ENCODE peak calls at places on chromosomes 11 and 22, in nine cellular contexts. One of them, this sample, is unnamed.

GRCh38 chr22:39090426-39091064 is 6.5 kb upstream of the APOBEC3H start:
- DNase-seq in HuH-7: no peak
- DNase-seq in CD4-positive, alpha-beta T cell: peak
- DNase-seq in Ammon's horn: no peak
- DNase-seq in MG63: peak
- DNase-seq in hepatocyte: no peak
- DNase-seq in type B pancreatic cell: no peak
- DNase-seq in upper lobe of right lung: no peak
- DNase-seq in stimulated activated naive CD4-positive, alpha-beta T cell treated with Interleukin-2 at 50 U/mL for 16 hours: peak
- DNase-seq in this sample: no peak

GRCh38 chr22:21941921-21942320 is 10.7 kb downstream of the PPM1F start:
- DNase-seq in HuH-7: no peak
- DNase-seq in CD4-positive, alpha-beta T cell: no peak
- DNase-seq in Ammon's horn: no peak
- DNase-seq in MG63: no peak
- DNase-seq in hepatocyte: no peak
- DNase-seq in type B pancreatic cell: no peak
- DNase-seq in upper lobe of right lung: no peak
- DNase-seq in stimulated activated naive CD4-positive, alpha-beta T cell treated with Interleukin-2 at 50 U/mL for 16 hours: no peak
- DNase-seq in this sample: no peak

GRCh38 chr11:10550988-10551657 is 10.1 kb upstream of the RNF141 start:
- DNase-seq in HuH-7: no peak
- DNase-seq in CD4-positive, alpha-beta T cell: no peak
- DNase-seq in Ammon's horn: no peak
- DNase-seq in MG63: no peak
- DNase-seq in hepatocyte: no peak
- DNase-seq in type B pancreatic cell: no peak
- DNase-seq in upper lobe of right lung: no peak
- DNase-seq in stimulated activated naive CD4-positive, alpha-beta T cell treated with Interleukin-2 at 50 U/mL for 16 hours: no peak
- DNase-seq in this sample: no peak

GRCh38 chr11:100629671-100630070 is 57.4 kb upstream of the ARHGAP42 start:
- DNase-seq in HuH-7: no peak
- DNase-seq in CD4-positive, alpha-beta T cell: no peak
- DNase-seq in Ammon's horn: no peak
- DNase-seq in MG63: no peak
- DNase-seq in hepatocyte: no peak
- DNase-seq in type B pancreatic cell: no peak
- DNase-seq in upper lobe of right lung: no peak
- DNase-seq in stimulated activated naive CD4-positive, alpha-beta T cell treated with Interleukin-2 at 50 U/mL for 16 hours: no peak
- DNase-seq in this sample: no peak

GRCh38 chr11:112345166-112345565 is 84.5 kb upstream of the PLET1 start:
- DNase-seq in HuH-7: no peak
- DNase-seq in CD4-positive, alpha-beta T cell: no peak
- DNase-seq in Ammon's horn: no peak
- DNase-seq in MG63: no peak
- DNase-seq in hepatocyte: no peak
- DNase-seq in type B pancreatic cell: no peak
- DNase-seq in upper lobe of right lung: no peak
- DNase-seq in stimulated activated naive CD4-positive, alpha-beta T cell treated with Interleukin-2 at 50 U/mL for 16 hours: no peak
- DNase-seq in this sample: no peak

GRCh38 chr11:76783294-76783900 is at the start of gene TSKU:
- DNase-seq in HuH-7: no peak
- DNase-seq in CD4-positive, alpha-beta T cell: no peak
- DNase-seq in Ammon's horn: no peak
- DNase-seq in MG63: no peak
- DNase-seq in hepatocyte: no peak
- DNase-seq in type B pancreatic cell: peak
- DNase-seq in upper lobe of right lung: peak
- DNase-seq in stimulated activated naive CD4-positive, alpha-beta T cell treated with Interleukin-2 at 50 U/mL for 16 hours: no peak
- DNase-seq in this sample: no peak

GRCh38 chr11:128845334-128845780 is 21.7 kb downstream of the KCNJ1 start:
- DNase-seq in HuH-7: no peak
- DNase-seq in CD4-positive, alpha-beta T cell: no peak
- DNase-seq in Ammon's horn: no peak
- DNase-seq in MG63: no peak
- DNase-seq in hepatocyte: no peak
- DNase-seq in type B pancreatic cell: no peak
- DNase-seq in upper lobe of right lung: no peak
- DNase-seq in stimulated activated naive CD4-positive, alpha-beta T cell treated with Interleukin-2 at 50 U/mL for 16 hours: no peak
- DNase-seq in this sample: no peak

GRCh38 chr22:37999640-38000272 is 15.4 kb upstream of the SOX10 start:
- DNase-seq in HuH-7: no peak
- DNase-seq in CD4-positive, alpha-beta T cell: no peak
- DNase-seq in Ammon's horn: peak
- DNase-seq in MG63: peak
- DNase-seq in hepatocyte: no peak
- DNase-seq in type B pancreatic cell: no peak
- DNase-seq in upper lobe of right lung: no peak
- DNase-seq in stimulated activated naive CD4-positive, alpha-beta T cell treated with Interleukin-2 at 50 U/mL for 16 hours: no peak
- DNase-seq in this sample: no peak

GRCh38 chr22:33917744-33918406 is 2.4 kb downstream of the LARGE1 start:
- DNase-seq in HuH-7: peak
- DNase-seq in CD4-positive, alpha-beta T cell: no peak
- DNase-seq in Ammon's horn: peak
- DNase-seq in MG63: no peak
- DNase-seq in hepatocyte: peak
- DNase-seq in type B pancreatic cell: no peak
- DNase-seq in upper lobe of right lung: no peak
- DNase-seq in stimulated activated naive CD4-positive, alpha-beta T cell treated with Interleukin-2 at 50 U/mL for 16 hours: no peak
- DNase-seq in this sample: no peak

GRCh38 chr11:44443836-44444769 is 121.4 kb upstream of the CD82 start:
- DNase-seq in HuH-7: no peak
- DNase-seq in CD4-positive, alpha-beta T cell: no peak
- DNase-seq in Ammon's horn: no peak
- DNase-seq in MG63: no peak
- DNase-seq in hepatocyte: no peak
- DNase-seq in type B pancreatic cell: no peak
- DNase-seq in upper lobe of right lung: no peak
- DNase-seq in stimulated activated naive CD4-positive, alpha-beta T cell treated with Interleukin-2 at 50 U/mL for 16 hours: no peak
- DNase-seq in this sample: no peak

GRCh38 chr11:69167130-69167915 is 11.6 kb downstream of the SMIM38 start:
- DNase-seq in HuH-7: no peak
- DNase-seq in CD4-positive, alpha-beta T cell: no peak
- DNase-seq in Ammon's horn: no peak
- DNase-seq in MG63: peak
- DNase-seq in hepatocyte: no peak
- DNase-seq in type B pancreatic cell: no peak
- DNase-seq in upper lobe of right lung: no peak
- DNase-seq in stimulated activated naive CD4-positive, alpha-beta T cell treated with Interleukin-2 at 50 U/mL for 16 hours: no peak
- DNase-seq in this sample: no peak

GRCh38 chr22:37599161-37599560 is 9.5 kb upstream of the GGA1 start:
- DNase-seq in HuH-7: no peak
- DNase-seq in CD4-positive, alpha-beta T cell: no peak
- DNase-seq in Ammon's horn: no peak
- DNase-seq in MG63: no peak
- DNase-seq in hepatocyte: no peak
- DNase-seq in type B pancreatic cell: no peak
- DNase-seq in upper lobe of right lung: no peak
- DNase-seq in stimulated activated naive CD4-positive, alpha-beta T cell treated with Interleukin-2 at 50 U/mL for 16 hours: no peak
- DNase-seq in this sample: no peak

GRCh38 chr11:62713343-62713742 is 5.9 kb downstream of the GNG3 start:
- DNase-seq in HuH-7: no peak
- DNase-seq in CD4-positive, alpha-beta T cell: no peak
- DNase-seq in Ammon's horn: no peak
- DNase-seq in MG63: no peak
- DNase-seq in hepatocyte: peak
- DNase-seq in type B pancreatic cell: no peak
- DNase-seq in upper lobe of right lung: no peak
- DNase-seq in stimulated activated naive CD4-positive, alpha-beta T cell treated with Interleukin-2 at 50 U/mL for 16 hours: no peak
- DNase-seq in this sample: no peak

GRCh38 chr22:46381142-46381541 is 45.6 kb downstream of the TRMU start:
- DNase-seq in HuH-7: no peak
- DNase-seq in CD4-positive, alpha-beta T cell: no peak
- DNase-seq in Ammon's horn: no peak
- DNase-seq in MG63: peak
- DNase-seq in hepatocyte: no peak
- DNase-seq in type B pancreatic cell: no peak
- DNase-seq in upper lobe of right lung: no peak
- DNase-seq in stimulated activated naive CD4-positive, alpha-beta T cell treated with Interleukin-2 at 50 U/mL for 16 hours: no peak
- DNase-seq in this sample: no peak

GRCh38 chr22:49910229-49911155 is 7.7 kb downstream of the ALG12 start:
- DNase-seq in HuH-7: no peak
- DNase-seq in CD4-positive, alpha-beta T cell: no peak
- DNase-seq in Ammon's horn: no peak
- DNase-seq in MG63: no peak
- DNase-seq in hepatocyte: no peak
- DNase-seq in type B pancreatic cell: no peak
- DNase-seq in upper lobe of right lung: no peak
- DNase-seq in stimulated activated naive CD4-positive, alpha-beta T cell treated with Interleukin-2 at 50 U/mL for 16 hours: no peak
- DNase-seq in this sample: no peak

GRCh38 chr11:76419896-76420295 is 24.9 kb upstream of the EMSY start:
- DNase-seq in HuH-7: peak
- DNase-seq in CD4-positive, alpha-beta T cell: no peak
- DNase-seq in Ammon's horn: no peak
- DNase-seq in MG63: no peak
- DNase-seq in hepatocyte: no peak
- DNase-seq in type B pancreatic cell: no peak
- DNase-seq in upper lobe of right lung: no peak
- DNase-seq in stimulated activated naive CD4-positive, alpha-beta T cell treated with Interleukin-2 at 50 U/mL for 16 hours: no peak
- DNase-seq in this sample: no peak

GRCh38 chr11:70555092-70555491 is 156.8 kb downstream of the CTTN start:
- DNase-seq in HuH-7: no peak
- DNase-seq in CD4-positive, alpha-beta T cell: no peak
- DNase-seq in Ammon's horn: no peak
- DNase-seq in MG63: no peak
- DNase-seq in hepatocyte: no peak
- DNase-seq in type B pancreatic cell: no peak
- DNase-seq in upper lobe of right lung: no peak
- DNase-seq in stimulated activated naive CD4-positive, alpha-beta T cell treated with Interleukin-2 at 50 U/mL for 16 hours: no peak
- DNase-seq in this sample: no peak

GRCh38 chr11:75135021-75135650 is 15.8 kb upstream of the SLCO2B1 start:
- DNase-seq in HuH-7: no peak
- DNase-seq in CD4-positive, alpha-beta T cell: no peak
- DNase-seq in Ammon's horn: no peak
- DNase-seq in MG63: no peak
- DNase-seq in hepatocyte: no peak
- DNase-seq in type B pancreatic cell: peak
- DNase-seq in upper lobe of right lung: no peak
- DNase-seq in stimulated activated naive CD4-positive, alpha-beta T cell treated with Interleukin-2 at 50 U/mL for 16 hours: no peak
- DNase-seq in this sample: peak

GRCh38 chr11:3840870-3841425 is at the start of gene RHOG:
- DNase-seq in HuH-7: peak
- DNase-seq in CD4-positive, alpha-beta T cell: no peak
- DNase-seq in Ammon's horn: peak
- DNase-seq in MG63: peak
- DNase-seq in hepatocyte: peak
- DNase-seq in type B pancreatic cell: peak
- DNase-seq in upper lobe of right lung: peak
- DNase-seq in stimulated activated naive CD4-positive, alpha-beta T cell treated with Interleukin-2 at 50 U/mL for 16 hours: no peak
- DNase-seq in this sample: peak

GRCh38 chr22:38414009-38414395 is 41.0 kb downstream of the KCNJ4 start:
- DNase-seq in HuH-7: no peak
- DNase-seq in CD4-positive, alpha-beta T cell: no peak
- DNase-seq in Ammon's horn: no peak
- DNase-seq in MG63: no peak
- DNase-seq in hepatocyte: no peak
- DNase-seq in type B pancreatic cell: peak
- DNase-seq in upper lobe of right lung: no peak
- DNase-seq in stimulated activated naive CD4-positive, alpha-beta T cell treated with Interleukin-2 at 50 U/mL for 16 hours: no peak
- DNase-seq in this sample: peak

GRCh38 chr11:129580278-129580677 is 204.6 kb downstream of the BARX2 start:
- DNase-seq in HuH-7: no peak
- DNase-seq in CD4-positive, alpha-beta T cell: no peak
- DNase-seq in Ammon's horn: no peak
- DNase-seq in MG63: no peak
- DNase-seq in hepatocyte: no peak
- DNase-seq in type B pancreatic cell: no peak
- DNase-seq in upper lobe of right lung: no peak
- DNase-seq in stimulated activated naive CD4-positive, alpha-beta T cell treated with Interleukin-2 at 50 U/mL for 16 hours: no peak
- DNase-seq in this sample: peak

GRCh38 chr11:130585545-130585944 is 137.1 kb downstream of the ADAMTS15 start:
- DNase-seq in HuH-7: no peak
- DNase-seq in CD4-positive, alpha-beta T cell: no peak
- DNase-seq in Ammon's horn: no peak
- DNase-seq in MG63: peak
- DNase-seq in hepatocyte: no peak
- DNase-seq in type B pancreatic cell: no peak
- DNase-seq in upper lobe of right lung: no peak
- DNase-seq in stimulated activated naive CD4-positive, alpha-beta T cell treated with Interleukin-2 at 50 U/mL for 16 hours: no peak
- DNase-seq in this sample: peak